ENCODE peak calls at places on chromosome 1, in six cellular contexts. X is M059J; A is KBM-7; F is sciatic nerve; Q is CD8-positive, alpha-beta T cell; E is small intestine. S is an unnamed sample.

GRCh38 chr1:56387071-56387747 is 192.2 kb downstream of the PLPP3 start:
- DNase-seq in X (peak), A (no peak), F (no peak), Q (no peak), E (no peak), S (no peak)

GRCh38 chr1:174550296-174550695 is 102.5 kb downstream of the GPR52 start:
- DNase-seq in X (peak), A (no peak), F (no peak), Q (no peak), E (no peak), S (no peak)

GRCh38 chr1:167297222-167298214 is 76.8 kb downstream of the POU2F1 start:
- DNase-seq in X (no peak), A (peak), F (no peak), Q (no peak), E (peak), S (peak)

GRCh38 chr1:53325326-53326087 is 2.4 kb downstream of the LRP8 start:
- DNase-seq in X (no peak), A (no peak), F (no peak), Q (no peak), E (no peak), S (no peak)

GRCh38 chr1:110433803-110434202 is 17.1 kb upstream of the PROK1 start:
- DNase-seq in X (peak), A (peak), F (no peak), Q (no peak), E (no peak), S (peak)

GRCh38 chr1:5711079-5711478 is 281.1 kb downstream of the NPHP4 start:
- DNase-seq in X (no peak), A (no peak), F (peak), Q (no peak), E (no peak), S (no peak)

GRCh38 chr1:90591970-90592356 is 125.1 kb downstream of the BARHL2 start:
- DNase-seq in X (no peak), A (no peak), F (no peak), Q (no peak), E (no peak), S (no peak)

GRCh38 chr1:242187171-242187570 is 188.3 kb upstream of the MAP1LC3C start:
- DNase-seq in X (no peak), A (no peak), F (no peak), Q (no peak), E (no peak), S (no peak)

GRCh38 chr1:245500546-245500945 is 345.8 kb downstream of the KIF26B start:
- DNase-seq in X (peak), A (peak), F (no peak), Q (no peak), E (no peak), S (peak)

GRCh38 chr1:101697057-101697456 is 299.7 kb downstream of the OLFM3 start:
- DNase-seq in X (peak), A (no peak), F (no peak), Q (no peak), E (no peak), S (no peak)

GRCh38 chr1:218529691-218530310 is 184.7 kb downstream of the TGFB2 start:
- DNase-seq in X (peak), A (no peak), F (no peak), Q (no peak), E (no peak), S (no peak)

GRCh38 chr1:89884718-89885596 is 64.1 kb downstream of the LRRC8D start:
- DNase-seq in X (no peak), A (no peak), F (no peak), Q (no peak), E (no peak), S (no peak)

GRCh38 chr1:209106237-209106741 is 477.2 kb upstream of the CAMK1G start:
- DNase-seq in X (peak), A (no peak), F (no peak), Q (no peak), E (no peak), S (no peak)

GRCh38 chr1:41880951-41881885 is 37.5 kb downstream of the HIVEP3 start:
- DNase-seq in X (no peak), A (no peak), F (no peak), Q (no peak), E (no peak), S (no peak)